ENCODE peak calls at places on chromosomes 13 and 19, in seven cellular contexts. One of them, this sample, is unnamed.

GRCh38 chr13:22127277-22128143 is 456.6 kb downstream of the FGF9 start:
- DNase-seq in WTC11: no peak
- DNase-seq in RWPE1: no peak
- DNase-seq in lung: no peak
- DNase-seq in WERI-Rb-1: no peak
- DNase-seq in mammary epithelial cell: no peak
- DNase-seq in ascending aorta: no peak
- DNase-seq in this sample: no peak

GRCh38 chr19:32388393-32388724 is 17.2 kb upstream of the DPY19L3 start:
- DNase-seq in WTC11: no peak
- DNase-seq in RWPE1: no peak
- DNase-seq in lung: no peak
- DNase-seq in WERI-Rb-1: no peak
- DNase-seq in mammary epithelial cell: no peak
- DNase-seq in ascending aorta: no peak
- DNase-seq in this sample: no peak

GRCh38 chr19:2199861-2200623 is 36.1 kb downstream of the PLEKHJ1 start:
- DNase-seq in WTC11: no peak
- DNase-seq in RWPE1: no peak
- DNase-seq in lung: no peak
- DNase-seq in WERI-Rb-1: no peak
- DNase-seq in mammary epithelial cell: no peak
- DNase-seq in ascending aorta: no peak
- DNase-seq in this sample: no peak

GRCh38 chr19:51441410-51442390 is 16.6 kb downstream of the SIGLEC8 start:
- DNase-seq in WTC11: no peak
- DNase-seq in RWPE1: peak
- DNase-seq in lung: no peak
- DNase-seq in WERI-Rb-1: no peak
- DNase-seq in mammary epithelial cell: peak
- DNase-seq in ascending aorta: peak
- DNase-seq in this sample: no peak

GRCh38 chr13:45482571-45483173 is 17.9 kb downstream of the COG3 start:
- DNase-seq in WTC11: no peak
- DNase-seq in RWPE1: peak
- DNase-seq in lung: no peak
- DNase-seq in WERI-Rb-1: no peak
- DNase-seq in mammary epithelial cell: peak
- DNase-seq in ascending aorta: no peak
- DNase-seq in this sample: no peak

GRCh38 chr19:17615889-17616685 is 60.6 kb downstream of the COLGALT1 start:
- DNase-seq in WTC11: no peak
- DNase-seq in RWPE1: no peak
- DNase-seq in lung: no peak
- DNase-seq in WERI-Rb-1: no peak
- DNase-seq in mammary epithelial cell: no peak
- DNase-seq in ascending aorta: no peak
- DNase-seq in this sample: no peak

GRCh38 chr13:27636624-27637288 is 15.1 kb downstream of the POLR1D start:
- DNase-seq in WTC11: no peak
- DNase-seq in RWPE1: no peak
- DNase-seq in lung: no peak
- DNase-seq in WERI-Rb-1: no peak
- DNase-seq in mammary epithelial cell: peak
- DNase-seq in ascending aorta: no peak
- DNase-seq in this sample: no peak

GRCh38 chr13:106417467-106418110 is 117.9 kb downstream of the EFNB2 start:
- DNase-seq in WTC11: peak
- DNase-seq in RWPE1: no peak
- DNase-seq in lung: no peak
- DNase-seq in WERI-Rb-1: no peak
- DNase-seq in mammary epithelial cell: no peak
- DNase-seq in ascending aorta: no peak
- DNase-seq in this sample: no peak

GRCh38 chr19:35363001-35363590 is 4.8 kb downstream of the FFAR3 start:
- DNase-seq in WTC11: no peak
- DNase-seq in RWPE1: no peak
- DNase-seq in lung: no peak
- DNase-seq in WERI-Rb-1: no peak
- DNase-seq in mammary epithelial cell: no peak
- DNase-seq in ascending aorta: no peak
- DNase-seq in this sample: no peak

GRCh38 chr13:88622362-88622973 is 951.3 kb downstream of the SLITRK5 start:
- DNase-seq in WTC11: no peak
- DNase-seq in RWPE1: no peak
- DNase-seq in lung: no peak
- DNase-seq in WERI-Rb-1: no peak
- DNase-seq in mammary epithelial cell: no peak
- DNase-seq in ascending aorta: no peak
- DNase-seq in this sample: no peak

GRCh38 chr13:30774214-30774730 is 38.9 kb downstream of the ALOX5AP start:
- DNase-seq in WTC11: no peak
- DNase-seq in RWPE1: no peak
- DNase-seq in lung: no peak
- DNase-seq in WERI-Rb-1: no peak
- DNase-seq in mammary epithelial cell: no peak
- DNase-seq in ascending aorta: no peak
- DNase-seq in this sample: no peak

GRCh38 chr19:54674021-54674617 is 11.3 kb downstream of the LILRB4 start:
- DNase-seq in WTC11: no peak
- DNase-seq in RWPE1: peak
- DNase-seq in lung: no peak
- DNase-seq in WERI-Rb-1: no peak
- DNase-seq in mammary epithelial cell: peak
- DNase-seq in ascending aorta: no peak
- DNase-seq in this sample: no peak

GRCh38 chr19:18478545-18479311 is 40.8 kb upstream of the ISYNA1 start:
- DNase-seq in WTC11: no peak
- DNase-seq in RWPE1: peak
- DNase-seq in lung: peak
- DNase-seq in WERI-Rb-1: peak
- DNase-seq in mammary epithelial cell: peak
- DNase-seq in ascending aorta: peak
- DNase-seq in this sample: peak

GRCh38 chr19:28710278-28710677 is 502.7 kb downstream of the UQCRFS1 start:
- DNase-seq in WTC11: no peak
- DNase-seq in RWPE1: peak
- DNase-seq in lung: no peak
- DNase-seq in WERI-Rb-1: no peak
- DNase-seq in mammary epithelial cell: peak
- DNase-seq in ascending aorta: no peak
- DNase-seq in this sample: no peak

GRCh38 chr19:961866-962620 is 22.1 kb upstream of the WDR18 start:
- DNase-seq in WTC11: no peak
- DNase-seq in RWPE1: no peak
- DNase-seq in lung: no peak
- DNase-seq in WERI-Rb-1: no peak
- DNase-seq in mammary epithelial cell: no peak
- DNase-seq in ascending aorta: no peak
- DNase-seq in this sample: no peak

GRCh38 chr19:7766535-7766934 is 3.5 kb downstream of the CLEC4M start:
- DNase-seq in WTC11: no peak
- DNase-seq in RWPE1: no peak
- DNase-seq in lung: no peak
- DNase-seq in WERI-Rb-1: no peak
- DNase-seq in mammary epithelial cell: no peak
- DNase-seq in ascending aorta: no peak
- DNase-seq in this sample: no peak

GRCh38 chr19:52296400-52296772 is 583 bp upstream of the ZNF480 start:
- DNase-seq in WTC11: no peak
- DNase-seq in RWPE1: no peak
- DNase-seq in lung: no peak
- DNase-seq in WERI-Rb-1: no peak
- DNase-seq in mammary epithelial cell: no peak
- DNase-seq in ascending aorta: no peak
- DNase-seq in this sample: no peak

GRCh38 chr13:106151056-106151699 is 384.3 kb downstream of the EFNB2 start:
- DNase-seq in WTC11: no peak
- DNase-seq in RWPE1: peak
- DNase-seq in lung: no peak
- DNase-seq in WERI-Rb-1: no peak
- DNase-seq in mammary epithelial cell: peak
- DNase-seq in ascending aorta: no peak
- DNase-seq in this sample: no peak

GRCh38 chr13:74287672-74288169 is 153.5 kb upstream of the KLF12 start:
- DNase-seq in WTC11: peak
- DNase-seq in RWPE1: peak
- DNase-seq in lung: peak
- DNase-seq in WERI-Rb-1: no peak
- DNase-seq in mammary epithelial cell: peak
- DNase-seq in ascending aorta: peak
- DNase-seq in this sample: no peak

GRCh38 chr13:95677564-95678386 is 836 bp downstream of the DNAJC3 start:
- DNase-seq in WTC11: peak
- DNase-seq in RWPE1: peak
- DNase-seq in lung: peak
- DNase-seq in WERI-Rb-1: no peak
- DNase-seq in mammary epithelial cell: peak
- DNase-seq in ascending aorta: no peak
- DNase-seq in this sample: peak

GRCh38 chr19:39131255-39131755 is 5.7 kb downstream of the PAK4 start:
- DNase-seq in WTC11: no peak
- DNase-seq in RWPE1: no peak
- DNase-seq in lung: no peak
- DNase-seq in WERI-Rb-1: no peak
- DNase-seq in mammary epithelial cell: no peak
- DNase-seq in ascending aorta: no peak
- DNase-seq in this sample: no peak

GRCh38 chr13:50608357-50608756 is 235.1 kb downstream of the DLEU7 start:
- DNase-seq in WTC11: no peak
- DNase-seq in RWPE1: no peak
- DNase-seq in lung: no peak
- DNase-seq in WERI-Rb-1: peak
- DNase-seq in mammary epithelial cell: no peak
- DNase-seq in ascending aorta: no peak
- DNase-seq in this sample: no peak

GRCh38 chr13:49042476-49042875 is 66.8 kb downstream of the FNDC3A start:
- DNase-seq in WTC11: no peak
- DNase-seq in RWPE1: no peak
- DNase-seq in lung: no peak
- DNase-seq in WERI-Rb-1: no peak
- DNase-seq in mammary epithelial cell: no peak
- DNase-seq in ascending aorta: no peak
- DNase-seq in this sample: no peak

GRCh38 chr19:10270616-10271394 is at the start of gene ICAM1:
- DNase-seq in WTC11: peak
- DNase-seq in RWPE1: peak
- DNase-seq in lung: peak
- DNase-seq in WERI-Rb-1: peak
- DNase-seq in mammary epithelial cell: peak
- DNase-seq in ascending aorta: peak
- DNase-seq in this sample: peak

GRCh38 chr19:15251749-15252397 is 19.6 kb upstream of the EPHX3 start:
- DNase-seq in WTC11: peak
- DNase-seq in RWPE1: peak
- DNase-seq in lung: peak
- DNase-seq in WERI-Rb-1: peak
- DNase-seq in mammary epithelial cell: peak
- DNase-seq in ascending aorta: peak
- DNase-seq in this sample: peak
- TF ChIP-seq CTCF in WTC11: no peak
- TF ChIP-seq CTCF in RWPE1: no peak
- TF ChIP-seq CTCF in lung: no peak
- TF ChIP-seq CTCF in WERI-Rb-1: peak
- TF ChIP-seq CTCF in mammary epithelial cell: peak
- TF ChIP-seq CTCF in ascending aorta: peak
- TF ChIP-seq CTCF in this sample: no peak

GRCh38 chr19:13366529-13367143 is 139.6 kb downstream of the CACNA1A start:
- DNase-seq in WTC11: peak
- DNase-seq in RWPE1: peak
- DNase-seq in lung: no peak
- DNase-seq in WERI-Rb-1: no peak
- DNase-seq in mammary epithelial cell: peak
- DNase-seq in ascending aorta: no peak
- DNase-seq in this sample: no peak
- TF ChIP-seq CTCF in WTC11: peak
- TF ChIP-seq CTCF in RWPE1: peak
- TF ChIP-seq CTCF in lung: no peak
- TF ChIP-seq CTCF in WERI-Rb-1: peak
- TF ChIP-seq CTCF in mammary epithelial cell: peak
- TF ChIP-seq CTCF in ascending aorta: no peak
- TF ChIP-seq CTCF in this sample: no peak

DNA sequence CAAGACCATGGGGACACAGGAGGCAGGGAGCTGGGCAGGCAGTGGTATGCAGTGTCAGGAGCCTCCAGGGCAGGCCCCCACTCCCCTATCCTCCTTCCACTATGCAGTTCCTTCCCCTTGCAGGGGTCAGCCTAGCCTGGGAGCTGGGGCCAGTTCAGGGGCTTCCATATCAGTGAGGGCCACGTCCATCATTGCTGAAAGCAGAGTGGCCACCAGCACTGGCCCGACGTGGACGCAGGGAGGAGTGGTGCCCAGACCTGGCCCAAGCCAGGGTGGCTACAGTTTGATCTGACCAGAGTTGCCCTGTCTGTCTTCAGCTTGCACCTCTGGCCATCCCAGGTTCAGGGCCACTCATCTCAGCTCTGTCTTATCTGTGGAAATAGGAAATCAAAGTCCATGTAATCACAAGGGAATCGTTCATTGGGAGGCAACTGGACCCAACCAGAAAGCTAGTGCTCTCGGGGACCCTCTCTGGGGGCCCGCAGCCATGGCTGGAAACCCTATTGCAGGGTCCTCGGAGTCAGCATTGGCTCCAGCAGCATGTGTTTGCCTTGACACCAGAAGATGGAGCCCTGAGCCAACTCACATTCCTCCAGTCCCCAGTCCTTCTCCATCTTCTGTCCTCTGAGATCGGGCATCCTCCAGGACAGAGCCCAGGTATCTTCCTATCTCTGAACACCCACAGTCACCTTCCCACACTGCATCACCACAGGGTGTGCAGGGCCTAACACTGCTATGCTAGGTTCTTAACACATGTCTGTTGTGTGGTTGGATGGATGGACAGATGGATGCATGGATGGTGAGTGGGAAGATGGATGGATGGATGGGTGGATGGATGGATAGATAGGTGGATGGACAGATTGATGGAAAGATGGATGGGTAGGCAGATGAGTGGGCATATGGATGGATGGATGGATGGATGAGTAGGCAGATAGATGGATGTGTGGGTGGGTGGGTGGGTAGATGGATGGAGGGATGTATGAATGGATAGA is 75.7 kb upstream of the KCTD15 start:
- DNase-seq in WTC11: no peak
- DNase-seq in RWPE1: no peak
- DNase-seq in lung: no peak
- DNase-seq in WERI-Rb-1: no peak
- DNase-seq in mammary epithelial cell: no peak
- DNase-seq in ascending aorta: no peak
- DNase-seq in this sample: no peak
- TF ChIP-seq CTCF in WTC11: no peak
- TF ChIP-seq CTCF in RWPE1: no peak
- TF ChIP-seq CTCF in lung: no peak
- TF ChIP-seq CTCF in WERI-Rb-1: peak
- TF ChIP-seq CTCF in mammary epithelial cell: no peak
- TF ChIP-seq CTCF in ascending aorta: no peak
- TF ChIP-seq CTCF in this sample: no peak

DNA sequence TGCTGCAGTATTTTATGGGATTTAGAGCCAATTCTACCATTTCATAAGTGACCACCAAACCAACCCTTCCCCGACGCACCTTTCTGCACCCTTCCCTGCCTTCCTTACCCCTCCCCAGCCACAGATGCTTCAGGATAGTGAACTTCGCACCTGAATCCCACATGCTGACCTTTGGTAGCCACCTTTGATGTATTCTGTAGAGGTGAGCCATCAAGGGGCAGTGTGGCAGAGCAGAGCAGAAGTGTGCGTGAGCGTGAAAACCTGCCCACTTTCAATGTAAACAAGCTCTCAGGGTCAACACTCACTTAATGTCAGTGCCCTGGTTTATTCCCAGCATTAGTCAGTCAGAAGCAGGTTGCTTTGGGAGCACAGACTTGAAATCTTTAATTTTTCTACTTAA is 107.7 kb downstream of the FRY start:
- DNase-seq in WTC11: no peak
- DNase-seq in RWPE1: no peak
- DNase-seq in lung: no peak
- DNase-seq in WERI-Rb-1: no peak
- DNase-seq in mammary epithelial cell: no peak
- DNase-seq in ascending aorta: no peak
- DNase-seq in this sample: no peak
- TF ChIP-seq CTCF in WTC11: no peak
- TF ChIP-seq CTCF in RWPE1: no peak
- TF ChIP-seq CTCF in lung: no peak
- TF ChIP-seq CTCF in WERI-Rb-1: no peak
- TF ChIP-seq CTCF in mammary epithelial cell: no peak
- TF ChIP-seq CTCF in ascending aorta: no peak
- TF ChIP-seq CTCF in this sample: no peak